ENCODE peak calls at places on chromosomes 7 and 10, in four cellular contexts. S is IMR-90, J is H1, K is H9. Y is an unnamed sample.

GRCh38 chr7:74056096-74056915 is 27.3 kb upstream of the LIMK1 start:
- DNase-seq in K (no peak), S (no peak), J (no peak), Y (no peak)

GRCh38 chr7:154450434-154450833 is 398.2 kb downstream of the DPP6 start:
- DNase-seq in S (no peak), K (no peak), J (no peak), Y (no peak)

GRCh38 chr10:117168729-117169128 is 28.6 kb upstream of the KCNK18 start:
- DNase-seq in K (peak; percentile 46), J (peak; percentile 66), S (no peak), Y (no peak)

GRCh38 chr10:102641398-102641797 is 2.9 kb upstream of the TRIM8 start:
- DNase-seq in K (no peak), J (no peak), S (no peak), Y (no peak)

GRCh38 chr7:74525881-74526280 is 72.2 kb downstream of the GTF2IRD1 start:
- DNase-seq in S (no peak), K (peak; percentile 94), J (peak; percentile 78), Y (peak; percentile 69)

GRCh38 chr7:77450054-77450453 is 33.9 kb upstream of the GSAP start:
- DNase-seq in K (no peak), S (peak; percentile 54), J (no peak), Y (no peak)

GRCh38 chr10:86401588-86402282 is 35.1 kb upstream of the GRID1 start:
- DNase-seq in J (peak; percentile 71), K (no peak), S (no peak), Y (no peak)

GRCh38 chr7:136655414-136655813 is 213.0 kb upstream of the CHRM2 start:
- DNase-seq in S (no peak), K (no peak), J (no peak), Y (no peak)

GRCh38 chr10:32004161-32004591 is 52.0 kb downstream of the KIF5B start:
- DNase-seq in S (no peak), K (peak; percentile 66), J (peak; percentile 60), Y (peak; percentile 62)

GRCh38 chr10:129841071-129841470 is 123.0 kb downstream of the EBF3 start:
- DNase-seq in J (no peak), S (no peak), K (no peak), Y (no peak)

GRCh38 chr7:116673504-116673865 is 1.5 kb downstream of the MET start:
- DNase-seq in K (no peak), S (no peak), J (no peak), Y (no peak)

GRCh38 chr10:19638173-19638872 is 177.9 kb upstream of the PLXDC2 start:
- DNase-seq in K (no peak), S (peak; percentile 95), J (no peak), Y (no peak)

GRCh38 chr10:84214612-84215235 is 10.6 kb downstream of the LRIT2 start:
- DNase-seq in J (peak; percentile 84), S (no peak), K (peak; percentile 72), Y (peak; percentile 82)

GRCh38 chr10:83212632-83213349 is 926.5 kb upstream of the GHITM start:
- DNase-seq in S (no peak), J (no peak), K (no peak), Y (peak; percentile 22)

GRCh38 chr10:88642991-88643390 is 21.3 kb upstream of the LIPF start:
- DNase-seq in J (no peak), K (no peak), S (peak; percentile 60), Y (no peak)

DNA sequence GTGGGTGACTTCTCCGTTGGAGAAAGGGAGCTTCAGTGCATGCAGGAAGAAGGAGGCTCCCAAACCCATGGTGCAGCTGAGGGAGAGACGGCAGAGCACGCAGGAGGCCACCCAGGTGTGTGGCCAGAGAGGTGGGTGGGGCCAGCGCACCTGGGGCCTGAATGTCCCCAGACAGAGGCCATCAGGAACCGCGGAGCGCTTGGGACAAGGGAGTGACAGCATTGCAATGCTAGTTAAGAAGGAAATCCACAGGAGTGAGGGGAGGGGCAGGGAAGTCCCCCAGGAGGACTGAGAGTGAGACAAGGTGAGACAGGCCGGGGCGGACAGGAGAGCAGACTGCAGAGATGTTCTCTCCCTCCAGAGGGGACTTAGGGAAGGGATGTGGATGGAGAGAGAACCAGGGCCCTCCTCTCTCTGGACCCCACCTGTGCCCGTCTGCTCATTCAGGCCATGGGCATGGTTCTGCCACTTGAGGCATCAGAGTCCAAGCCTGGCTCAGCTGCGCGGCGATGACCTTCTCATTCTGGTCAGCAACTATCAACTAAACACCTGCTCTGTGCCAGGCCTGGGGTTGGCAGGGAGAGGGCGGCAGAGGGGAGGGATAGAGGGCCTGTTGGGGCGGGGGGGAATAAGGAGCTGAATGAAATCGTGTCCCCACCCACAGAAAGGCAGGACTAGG is 69.4 kb upstream of the COL13A1 start:
- DNase-seq in K (no peak), S (no peak), J (no peak), Y (no peak)
- H4K8ac ChIP-seq in K (no peak overlapping the region), S (no peak overlapping the region), J (no peak overlapping the region), Y (no peak overlapping the region)

GRCh38 chr7:835491-836401 is 3.5 kb downstream of the SUN1 start:
- DNase-seq in J (no peak), S (no peak), K (no peak), Y (no peak)

GRCh38 chr7:835021-835420 is 2.7 kb downstream of the SUN1 start:
- DNase-seq in J (no peak), K (no peak), S (no peak), Y (no peak)

GRCh38 chr7:837001-837400 is 4.7 kb downstream of the SUN1 start:
- DNase-seq in S (no peak), K (no peak), J (no peak), Y (no peak)

GRCh38 chr7:834277-834676 is 2.0 kb downstream of the SUN1 start:
- DNase-seq in S (no peak), K (no peak), J (no peak), Y (no peak)

GRCh38 chr7:836429-836828 is 4.2 kb downstream of the SUN1 start:
- DNase-seq in K (no peak), S (peak; percentile 42), J (no peak), Y (peak; percentile 67)
- H2AK5ac ChIP-seq in K (no peak overlapping the region), S (peak overlapping the region; percentile 56), J (no peak overlapping the region), Y (no peak overlapping the region)

GRCh38 chr10:21069929-21070363 is 172.8 kb upstream of the NEBL start:
- DNase-seq in S (no peak), J (no peak), K (no peak), Y (peak; percentile 31)

GRCh38 chr10:21075880-21076279 is 178.8 kb upstream of the NEBL start:
- DNase-seq in S (no peak), K (no peak), J (no peak), Y (no peak)

GRCh38 chr10:21068025-21068656 is 171.0 kb upstream of the NEBL start:
- DNase-seq in J (no peak), S (no peak), K (no peak), Y (no peak)

GRCh38 chr10:21069278-21069677 is 172.2 kb upstream of the NEBL start:
- DNase-seq in K (no peak), J (no peak), S (no peak), Y (no peak)

GRCh38 chr10:21071001-21071673 is 174.0 kb upstream of the NEBL start:
- DNase-seq in J (no peak), K (no peak), S (no peak), Y (no peak)
- H3K56ac ChIP-seq in J (no peak overlapping the region), K (no peak overlapping the region), S (no peak overlapping the region), Y (no peak overlapping the region)

DNA sequence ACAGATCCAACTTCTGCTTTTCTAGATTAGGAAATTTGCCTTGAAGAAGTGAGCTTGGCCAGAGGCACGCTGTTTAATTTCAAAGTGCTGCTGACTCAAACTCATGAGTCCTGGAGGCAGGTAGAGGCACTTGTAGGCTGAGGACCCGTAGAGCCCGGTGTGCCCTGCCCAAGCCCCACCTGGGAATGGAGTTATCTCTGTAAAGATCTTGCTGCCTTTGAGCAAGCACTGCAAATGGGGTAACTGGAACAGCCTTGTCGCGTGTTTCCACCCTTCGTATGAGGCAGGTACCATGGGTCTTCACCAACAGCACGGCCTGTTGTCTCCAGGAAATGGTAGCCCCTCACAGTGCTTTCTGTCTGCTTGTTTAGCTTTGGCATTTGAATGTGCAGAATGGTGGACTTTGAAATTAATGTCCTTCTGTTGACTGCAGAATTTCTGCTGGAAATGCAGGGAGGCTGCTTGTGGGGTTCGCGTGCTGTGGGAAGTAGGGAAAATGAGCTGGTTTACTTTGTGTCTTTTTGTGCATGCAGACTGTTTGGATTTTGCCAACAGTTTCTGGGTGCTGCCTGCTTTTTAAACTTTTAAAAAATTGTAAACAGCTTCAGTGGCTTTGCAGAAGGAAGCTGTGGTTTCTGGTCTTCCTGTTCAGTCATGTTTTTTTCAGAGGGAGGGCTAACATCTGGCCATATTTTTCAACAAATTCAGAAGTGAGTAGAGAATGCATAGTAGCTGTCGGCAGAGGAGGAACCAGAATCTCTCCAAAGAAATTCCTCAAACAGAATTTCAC is 27.2 kb downstream of the CCM2 start:
- DNase-seq in K (no peak), J (no peak), S (peak; percentile 64), Y (no peak)
- H4K8ac ChIP-seq in K (no peak overlapping the region), J (no peak overlapping the region), S (no peak overlapping the region), Y (no peak overlapping the region)

DNA sequence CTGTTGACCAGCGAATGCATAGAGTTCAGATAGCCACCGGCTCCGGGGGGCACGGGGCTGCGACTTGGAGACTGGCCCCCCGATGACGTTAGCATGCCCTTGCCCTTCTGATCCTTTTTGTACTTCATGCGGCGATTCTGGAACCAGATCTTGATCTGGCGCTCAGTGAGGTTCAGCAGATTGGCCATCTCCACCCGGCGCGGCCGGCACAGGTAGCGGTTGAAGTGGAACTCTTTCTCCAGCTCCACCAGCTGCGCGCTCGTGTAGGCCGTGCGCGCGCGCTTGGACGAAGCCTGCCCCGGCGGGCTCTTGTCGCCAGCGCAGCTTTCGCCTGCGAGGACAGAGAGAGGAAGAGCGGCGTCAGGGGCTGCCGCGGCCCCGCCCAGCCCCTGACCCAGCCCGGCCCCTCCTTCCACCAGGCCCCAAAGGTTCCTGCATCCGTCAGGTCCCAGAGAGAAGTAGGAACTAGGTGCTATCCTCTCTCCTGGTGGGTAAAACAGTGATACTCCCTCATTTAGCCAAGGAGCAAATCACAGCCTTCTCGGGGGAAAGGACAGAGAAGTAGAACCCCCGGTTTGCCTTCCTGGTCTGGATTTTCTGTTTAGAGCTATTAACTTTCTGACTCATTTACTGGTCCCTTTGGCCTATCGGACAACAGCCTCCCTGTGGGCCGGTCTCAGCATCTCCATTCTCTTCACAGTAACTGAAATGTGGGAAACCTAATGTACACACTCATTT is 6.1 kb upstream of the HOXA2 start:
- DNase-seq in J (peak; percentile 76), S (peak; percentile 88), K (peak; percentile 86), Y (peak; percentile 81)
- H2AK5ac ChIP-seq in J (no peak overlapping the region), S (peak overlapping the region; percentile 81), K (no peak overlapping the region), Y (no peak overlapping the region)

GRCh38 chr7:124784879-124785818 is 19.6 kb upstream of the GPR37 start:
- DNase-seq in J (no peak), K (peak; percentile 73), S (peak; percentile 73), Y (peak; percentile 82)

GRCh38 chr7:124783271-124783670 is 17.7 kb upstream of the GPR37 start:
- DNase-seq in J (no peak), S (no peak), K (no peak), Y (no peak)

GRCh38 chr7:124782335-124782734 is 16.7 kb upstream of the GPR37 start:
- DNase-seq in S (no peak), K (no peak), J (no peak), Y (peak; percentile 18)

GRCh38 chr7:124781907-124782306 is 16.3 kb upstream of the GPR37 start:
- DNase-seq in S (peak; percentile 5), J (no peak), K (no peak), Y (no peak)

GRCh38 chr7:124785994-124786393 is 20.4 kb upstream of the GPR37 start:
- DNase-seq in K (no peak), S (no peak), J (no peak), Y (no peak)
- H3K56ac ChIP-seq in K (no peak overlapping the region), S (no peak overlapping the region), J (no peak overlapping the region), Y (no peak overlapping the region)

GRCh38 chr10:23064288-23065114 is 30.9 kb upstream of the MSRB2 start:
- DNase-seq in J (peak; percentile 33), S (no peak), K (no peak), Y (no peak)
- H4K8ac ChIP-seq in J (no peak overlapping the region), S (no peak overlapping the region), K (no peak overlapping the region), Y (no peak overlapping the region)

Y was measured in mesendoderm.